ENCODE peak calls at places on chromosomes 11 and 22, in eight cellular contexts. G is HEK293T; X is epithelial cell of prostate; Y is GM04503; D is nucleus accumbens; H is tibial nerve; A is stimulated activated CD8-positive, alpha-beta memory T cell treated with anti-CD3 and anti-CD28 coated beads, Interleukin-4, amount 100 ng/mL, for 1 hour; S is effector memory CD8-positive, alpha-beta T cell. B is an unnamed sample.

GRCh38 chr22:38718414-38718813 is 12.7 kb downstream of the GTPBP1 start:
- DNase-seq in G (peak), X (no peak), Y (no peak), D (no peak), H (no peak), A (no peak), S (no peak), B (peak)

GRCh38 chr11:63020671-63021255 is 5.1 kb upstream of the SLC22A8 start:
- DNase-seq in G (peak), X (no peak), Y (no peak), D (no peak), H (no peak), A (no peak), S (no peak), B (peak)

GRCh38 chr11:70073188-70073817 is 4.8 kb upstream of the ANO1 start:
- DNase-seq in G (no peak), X (no peak), Y (no peak), D (no peak), H (no peak), A (no peak), S (no peak), B (no peak)

GRCh38 chr22:48720662-48721393 is 1106.8 kb downstream of the BRD1 start:
- DNase-seq in G (no peak), X (no peak), Y (no peak), D (no peak), H (no peak), A (no peak), S (no peak), B (no peak)

GRCh38 chr22:27603111-27603822 is 198.3 kb downstream of the MN1 start:
- DNase-seq in G (no peak), X (no peak), Y (no peak), D (no peak), H (no peak), A (no peak), S (no peak), B (no peak)

GRCh38 chr11:113664981-113665710 is 41.0 kb downstream of the TMPRSS5 start:
- DNase-seq in G (no peak), X (no peak), Y (no peak), D (no peak), H (no peak), A (no peak), S (no peak), B (no peak)

GRCh38 chr11:93500759-93501158 is 42.4 kb downstream of the SMCO4 start:
- DNase-seq in G (no peak), X (no peak), Y (no peak), D (no peak), H (no peak), A (no peak), S (no peak), B (no peak)

GRCh38 chr11:132054822-132055221 is 684.4 kb downstream of the NTM start:
- DNase-seq in G (no peak), X (peak), Y (peak), D (no peak), H (no peak), A (no peak), S (no peak), B (no peak)

GRCh38 chr11:94934362-94934761 is 39.0 kb downstream of the CWC15 start:
- DNase-seq in G (no peak), X (no peak), Y (no peak), D (no peak), H (no peak), A (no peak), S (no peak), B (no peak)

GRCh38 chr11:13261600-13262061 is 16.0 kb upstream of the BMAL1 start:
- DNase-seq in G (no peak), X (no peak), Y (peak), D (no peak), H (no peak), A (no peak), S (no peak), B (peak)